ENCODE peak calls at places on chromosome 19, in four cellular contexts. One of them, this sample, is unnamed.
A peak's percentile ranks its signal among the peaks of the same experiment; 100 is the strongest.

GRCh38 chr19:31054430-31054829 is 294.8 kb downstream of the TSHZ3 start:
- DNase-seq in heart right ventricle: peak; percentile 14
- DNase-seq in heart left ventricle: peak; percentile 38
- DNase-seq in fibroblast of lung: peak; percentile 76
- DNase-seq in this sample: peak; percentile 71

GRCh38 chr19:57351867-57352266 is 796 bp downstream of the ZNF304 start:
- DNase-seq in heart right ventricle: no peak
- DNase-seq in heart left ventricle: no peak
- DNase-seq in fibroblast of lung: no peak
- DNase-seq in this sample: peak; percentile 28

GRCh38 chr19:5018224-5019015 is 49.5 kb downstream of the KDM4B start:
- DNase-seq in heart right ventricle: no peak
- DNase-seq in heart left ventricle: no peak
- DNase-seq in fibroblast of lung: peak; percentile 71
- DNase-seq in this sample: peak; percentile 65

GRCh38 chr19:18469245-18470107 is 31.5 kb upstream of the ISYNA1 start:
- DNase-seq in heart right ventricle: peak; percentile 64
- DNase-seq in heart left ventricle: peak; percentile 67
- DNase-seq in fibroblast of lung: peak; percentile 75
- DNase-seq in this sample: peak; percentile 80

GRCh38 chr19:21202865-21203494 is 61.1 kb downstream of the ZNF431 start:
- DNase-seq in heart right ventricle: peak; percentile 24
- DNase-seq in heart left ventricle: no peak
- DNase-seq in fibroblast of lung: peak; percentile 15
- DNase-seq in this sample: peak; percentile 48

GRCh38 chr19:42288411-42288810 is 13.5 kb upstream of the PRR19 start:
- DNase-seq in heart right ventricle: no peak
- DNase-seq in heart left ventricle: no peak
- DNase-seq in fibroblast of lung: no peak
- DNase-seq in this sample: no peak

GRCh38 chr19:10727599-10728250 is 9.8 kb downstream of the DNM2 start:
- DNase-seq in heart right ventricle: no peak
- DNase-seq in heart left ventricle: no peak
- DNase-seq in fibroblast of lung: no peak
- DNase-seq in this sample: no peak

GRCh38 chr19:40190891-40191835 is at the start of gene MAP3K10:
- DNase-seq in heart right ventricle: peak; percentile 77
- DNase-seq in heart left ventricle: peak; percentile 83
- DNase-seq in fibroblast of lung: peak; percentile 61
- DNase-seq in this sample: peak; percentile 55

GRCh38 chr19:38514812-38515633 is 81.5 kb downstream of the RYR1 start:
- DNase-seq in heart right ventricle: peak; percentile 32
- DNase-seq in heart left ventricle: peak; percentile 58
- DNase-seq in fibroblast of lung: peak; percentile 39
- DNase-seq in this sample: peak; percentile 48

GRCh38 chr19:31518626-31519025 is 169.4 kb upstream of the TSHZ3 start:
- DNase-seq in heart right ventricle: no peak
- DNase-seq in heart left ventricle: no peak
- DNase-seq in fibroblast of lung: no peak
- DNase-seq in this sample: peak; percentile 70

GRCh38 chr19:22427587-22428298 is 5.6 kb upstream of the ZNF98 start:
- DNase-seq in heart right ventricle: no peak
- DNase-seq in heart left ventricle: peak; percentile 32
- DNase-seq in fibroblast of lung: no peak
- DNase-seq in this sample: no peak

GRCh38 chr19:35347171-35347929 is at the start of gene FFAR1:
- DNase-seq in heart right ventricle: no peak
- DNase-seq in heart left ventricle: no peak
- DNase-seq in fibroblast of lung: no peak
- DNase-seq in this sample: no peak

GRCh38 chr19:38078302-38078930 is 145.6 kb downstream of the DPF1 start:
- DNase-seq in heart right ventricle: no peak
- DNase-seq in heart left ventricle: no peak
- DNase-seq in fibroblast of lung: no peak
- DNase-seq in this sample: no peak

GRCh38 chr19:41702208-41702651 is 6.2 kb upstream of the CEACAM5 start:
- DNase-seq in heart right ventricle: no peak
- DNase-seq in heart left ventricle: no peak
- DNase-seq in fibroblast of lung: no peak
- DNase-seq in this sample: no peak

GRCh38 chr19:14198384-14199376 is 7.3 kb downstream of the ADGRL1 start:
- DNase-seq in heart right ventricle: no peak
- DNase-seq in heart left ventricle: no peak
- DNase-seq in fibroblast of lung: peak; percentile 43
- DNase-seq in this sample: peak; percentile 26

GRCh38 chr19:3133793-3134116 is 2.1 kb upstream of the GNA15 start:
- DNase-seq in heart right ventricle: no peak
- DNase-seq in heart left ventricle: no peak
- DNase-seq in fibroblast of lung: no peak
- DNase-seq in this sample: no peak

GRCh38 chr19:38742906-38743305 is 1.4 kb downstream of the CAPN12 start:
- DNase-seq in heart right ventricle: no peak
- DNase-seq in heart left ventricle: no peak
- DNase-seq in fibroblast of lung: no peak
- DNase-seq in this sample: no peak

GRCh38 chr19:2986951-2987491 is 9.7 kb downstream of the TLE6 start:
- DNase-seq in heart right ventricle: no peak
- DNase-seq in heart left ventricle: no peak
- DNase-seq in fibroblast of lung: no peak
- DNase-seq in this sample: no peak

GRCh38 chr19:2438178-2438577 is 10.8 kb upstream of the TIMM13 start:
- DNase-seq in heart right ventricle: no peak
- DNase-seq in heart left ventricle: no peak
- DNase-seq in fibroblast of lung: no peak
- DNase-seq in this sample: no peak

GRCh38 chr19:21328402-21328801 is 808 bp downstream of the ZNF708 start:
- DNase-seq in heart right ventricle: no peak
- DNase-seq in heart left ventricle: no peak
- DNase-seq in fibroblast of lung: no peak
- DNase-seq in this sample: peak; percentile 12

GRCh38 chr19:44003461-44004134 is 841 bp downstream of the ZNF230 start:
- DNase-seq in heart right ventricle: peak; percentile 15
- DNase-seq in heart left ventricle: no peak
- DNase-seq in fibroblast of lung: no peak
- DNase-seq in this sample: peak; percentile 58

GRCh38 chr19:21474671-21475181 is 30.7 kb upstream of the ZNF429 start:
- DNase-seq in heart right ventricle: peak; percentile 80
- DNase-seq in heart left ventricle: peak; percentile 80
- DNase-seq in fibroblast of lung: peak; percentile 73
- DNase-seq in this sample: peak; percentile 63

GRCh38 chr19:4415352-4415751 is 12.9 kb downstream of the CHAF1A start:
- DNase-seq in heart right ventricle: no peak
- DNase-seq in heart left ventricle: no peak
- DNase-seq in fibroblast of lung: no peak
- DNase-seq in this sample: peak; percentile 42

GRCh38 chr19:4800591-4801081 is 9.1 kb downstream of the FEM1A start:
- DNase-seq in heart right ventricle: peak; percentile 55
- DNase-seq in heart left ventricle: peak; percentile 83
- DNase-seq in fibroblast of lung: no peak
- DNase-seq in this sample: no peak

GRCh38 chr19:40229484-40229883 is 3.0 kb upstream of the CCNP start:
- DNase-seq in heart right ventricle: no peak
- DNase-seq in heart left ventricle: no peak
- DNase-seq in fibroblast of lung: no peak
- DNase-seq in this sample: no peak

GRCh38 chr19:35349614-35350521 is 2.2 kb downstream of the FFAR1 start:
- DNase-seq in heart right ventricle: no peak
- DNase-seq in heart left ventricle: no peak
- DNase-seq in fibroblast of lung: no peak
- DNase-seq in this sample: no peak

GRCh38 chr19:53037101-53038097 is 7.1 kb upstream of the ERVV-2 start:
- DNase-seq in heart right ventricle: peak; percentile 5
- DNase-seq in heart left ventricle: peak; percentile 38
- DNase-seq in fibroblast of lung: peak; percentile 73
- DNase-seq in this sample: peak; percentile 62

GRCh38 chr19:8445488-8446001 is 770 bp downstream of the HNRNPM start:
- DNase-seq in heart right ventricle: peak; percentile 69
- DNase-seq in heart left ventricle: peak; percentile 59
- DNase-seq in fibroblast of lung: no peak
- DNase-seq in this sample: peak; percentile 54

GRCh38 chr19:19602136-19602712 is 16.3 kb downstream of the PBX4 start:
- DNase-seq in heart right ventricle: no peak
- DNase-seq in heart left ventricle: no peak
- DNase-seq in fibroblast of lung: no peak
- DNase-seq in this sample: no peak

DNA sequence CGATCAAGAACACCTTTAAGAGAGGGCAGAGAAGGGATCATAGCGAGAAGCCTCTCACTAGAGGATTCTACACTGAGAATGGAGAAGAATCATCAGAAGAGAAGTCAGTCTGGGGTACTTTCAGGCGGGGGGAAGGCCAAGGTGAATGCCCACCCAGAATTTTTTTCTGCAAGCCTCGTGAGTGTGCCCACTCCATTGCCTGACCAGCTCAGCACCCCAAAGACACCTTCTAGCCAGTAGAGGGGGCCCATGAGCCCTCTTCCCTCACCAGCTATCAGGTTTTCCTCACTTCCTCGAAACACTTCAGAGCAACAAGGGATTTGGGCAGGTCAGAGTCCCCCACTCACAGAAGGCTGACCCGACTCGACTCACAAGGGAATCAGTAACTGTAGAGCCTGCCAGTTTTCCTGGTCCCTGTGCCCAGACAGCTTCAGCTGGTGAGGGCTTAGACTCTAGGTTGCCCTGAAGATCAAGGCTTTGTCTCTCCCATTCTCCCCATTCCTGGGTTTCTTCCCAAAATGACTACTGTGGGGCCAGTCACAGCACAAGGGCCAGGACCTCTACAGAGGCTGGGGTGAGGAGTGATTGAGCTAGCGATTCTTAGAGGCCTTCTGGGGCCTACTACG is 18.4 kb downstream of the NLRP13 start:
- DNase-seq in heart right ventricle: no peak
- DNase-seq in heart left ventricle: no peak
- DNase-seq in fibroblast of lung: no peak
- DNase-seq in this sample: no peak
- TF ChIP-seq CTCF in heart right ventricle: no peak
- TF ChIP-seq CTCF in heart left ventricle: no peak
- TF ChIP-seq CTCF in fibroblast of lung: no peak
- TF ChIP-seq CTCF in this sample: no peak

DNA sequence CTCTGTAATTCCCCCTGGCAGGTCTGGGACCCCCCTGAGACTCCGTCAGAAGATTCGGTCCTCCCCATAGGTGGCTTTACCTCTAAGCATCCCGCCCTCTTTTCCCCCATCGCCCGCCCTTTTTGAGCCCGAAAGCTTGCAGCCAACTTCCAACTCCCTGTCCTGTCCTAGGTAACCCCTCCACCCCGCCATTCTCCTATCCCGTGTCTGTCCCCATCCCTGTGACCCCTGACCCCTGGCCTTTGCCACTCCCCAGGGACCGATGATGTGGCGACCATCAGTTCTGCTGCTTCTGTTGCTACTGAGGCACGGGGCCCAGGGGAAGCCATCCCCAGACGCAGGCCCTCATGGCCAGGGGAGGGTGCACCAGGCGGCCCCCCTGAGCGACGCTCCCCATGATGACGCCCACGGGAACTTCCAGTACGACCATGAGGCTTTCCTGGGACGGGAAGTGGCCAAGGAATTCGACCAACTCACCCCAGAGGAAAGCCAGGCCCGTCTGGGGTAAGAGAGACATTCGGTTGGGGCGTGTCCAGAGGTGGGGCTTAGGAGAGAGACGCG is 488 bp downstream of the RCN3 start:
- DNase-seq in heart right ventricle: peak; percentile 31
- DNase-seq in heart left ventricle: no peak
- DNase-seq in fibroblast of lung: no peak
- DNase-seq in this sample: peak; percentile 79
- H3K4me3 ChIP-seq in heart right ventricle: peak overlapping the region; percentile 56
- H3K4me3 ChIP-seq in heart left ventricle: peak overlapping the region; percentile 61
- H3K4me3 ChIP-seq in fibroblast of lung: peak overlapping the region; percentile 63
- H3K4me3 ChIP-seq in this sample: peak overlapping the region; percentile 77

GRCh38 chr19:47813995-47814328 is 7.8 kb upstream of the CRX start:
- DNase-seq in heart right ventricle: no peak
- DNase-seq in heart left ventricle: no peak
- DNase-seq in fibroblast of lung: no peak
- DNase-seq in this sample: no peak
- TF ChIP-seq CTCF in heart right ventricle: no peak
- TF ChIP-seq CTCF in heart left ventricle: no peak
- TF ChIP-seq CTCF in fibroblast of lung: no peak
- TF ChIP-seq CTCF in this sample: no peak

GRCh38 chr19:1171755-1172352 is 2.2 kb downstream of the SBNO2 start:
- DNase-seq in heart right ventricle: no peak
- DNase-seq in heart left ventricle: no peak
- DNase-seq in fibroblast of lung: no peak
- DNase-seq in this sample: no peak

GRCh38 chr19:1168877-1169791 is 4.9 kb downstream of the SBNO2 start:
- DNase-seq in heart right ventricle: no peak
- DNase-seq in heart left ventricle: no peak
- DNase-seq in fibroblast of lung: peak; percentile 86
- DNase-seq in this sample: peak; percentile 87

GRCh38 chr19:1169921-1170885 is 3.9 kb downstream of the SBNO2 start:
- DNase-seq in heart right ventricle: no peak
- DNase-seq in heart left ventricle: peak; percentile 67
- DNase-seq in fibroblast of lung: peak; percentile 88
- DNase-seq in this sample: peak; percentile 95

GRCh38 chr19:1172353-1173159 is 1.5 kb downstream of the SBNO2 start:
- DNase-seq in heart right ventricle: peak; percentile 62
- DNase-seq in heart left ventricle: peak; percentile 76
- DNase-seq in fibroblast of lung: peak; percentile 54
- DNase-seq in this sample: peak; percentile 70

GRCh38 chr19:1170938-1171754 is 2.9 kb downstream of the SBNO2 start:
- DNase-seq in heart right ventricle: no peak
- DNase-seq in heart left ventricle: no peak
- DNase-seq in fibroblast of lung: peak; percentile 42
- DNase-seq in this sample: peak; percentile 34
- H3K4me3 ChIP-seq in heart right ventricle: no peak overlapping the region
- H3K4me3 ChIP-seq in heart left ventricle: no peak overlapping the region
- H3K4me3 ChIP-seq in fibroblast of lung: peak overlapping the region; percentile 35
- H3K4me3 ChIP-seq in this sample: peak overlapping the region; percentile 89

GRCh38 chr19:50500060-50500752 is 10.8 kb downstream of the JOSD2 start:
- DNase-seq in heart right ventricle: peak; percentile 81
- DNase-seq in heart left ventricle: peak; percentile 92
- DNase-seq in fibroblast of lung: no peak
- DNase-seq in this sample: no peak
- TF ChIP-seq CTCF in heart right ventricle: no peak
- TF ChIP-seq CTCF in heart left ventricle: no peak
- TF ChIP-seq CTCF in fibroblast of lung: peak; percentile 5
- TF ChIP-seq CTCF in this sample: peak; percentile 7

This sample was measured in fibroblast of villous mesenchyme.